ENCODE peak calls at places on chromosomes 5 and 9, in seven cellular contexts. S is DMS79; L is activated CD4-positive, CD25-positive, alpha-beta regulatory T cell; X is astrocyte of the hippocampus; V is transverse colon; C is glutamatergic neuron; O is OCI-LY7. T is an unnamed sample.

GRCh38 chr9:128374221-128374675 is 3.1 kb downstream of the URM1 start:
- DNase-seq in S (no peak), V (no peak), L (no peak), O (no peak), X (no peak), C (no peak), T (no peak)

GRCh38 chr9:129610473-129611301 is 10.2 kb downstream of the C9orf50 start:
- DNase-seq in V (peak; percentile 82), X (peak; percentile 86), C (peak; percentile 90), S (peak; percentile 19), O (peak; percentile 80), L (peak; percentile 53), T (no peak)

GRCh38 chr9:136342191-136343120 is 15.1 kb downstream of the GPSM1 start:
- DNase-seq in L (no peak), C (peak; percentile 87), O (peak; percentile 82), V (peak; percentile 87), S (no peak), X (peak; percentile 93), T (no peak)

GRCh38 chr5:78653969-78654368 is 5.4 kb upstream of the LHFPL2 start:
- DNase-seq in X (no peak), V (no peak), C (no peak), S (no peak), O (no peak), L (no peak), T (no peak)

GRCh38 chr5:148374693-148375360 is 8.9 kb upstream of the FBXO38 start:
- DNase-seq in L (no peak), V (peak; percentile 29), C (peak; percentile 19), X (peak; percentile 65), O (peak; percentile 41), S (no peak), T (peak; percentile 45)

GRCh38 chr9:81594415-81594814 is 94.9 kb downstream of the TLE1 start:
- DNase-seq in X (no peak), V (no peak), C (no peak), S (no peak), L (no peak), O (no peak), T (no peak)

GRCh38 chr9:137240321-137240840 is 706 bp upstream of the TUBB4B start:
- DNase-seq in C (peak; percentile 74), O (peak; percentile 74), L (peak; percentile 69), S (peak; percentile 31), V (peak; percentile 83), X (peak; percentile 90), T (no peak)

GRCh38 chr5:95241-95980 is 3.4 kb downstream of the PLEKHG4B start:
- DNase-seq in S (no peak), V (no peak), L (no peak), C (peak; percentile 7), O (no peak), X (no peak), T (no peak)

GRCh38 chr9:133237271-133237731 is 28.3 kb upstream of the OBP2B start:
- DNase-seq in C (no peak), L (no peak), S (peak; percentile 73), V (no peak), X (peak; percentile 70), O (no peak), T (no peak)

GRCh38 chr5:161546463-161547301 is at the start of gene GABRB2:
- DNase-seq in L (no peak), S (peak; percentile 15), C (peak; percentile 77), O (peak; percentile 84), X (peak; percentile 79), V (peak; percentile 61), T (no peak)

GRCh38 chr5:133882801-133883200 is 85.6 kb downstream of the C5orf15 start:
- DNase-seq in O (no peak), S (no peak), L (no peak), V (no peak), C (no peak), X (no peak), T (peak; percentile 99)

GRCh38 chr9:36870960-36871359 is 163.1 kb downstream of the PAX5 start:
- DNase-seq in O (no peak), X (no peak), C (no peak), L (no peak), V (peak; percentile 16), S (peak; percentile 96), T (no peak)

GRCh38 chr5:95808686-95809413 is 13.7 kb downstream of the GLRX start:
- DNase-seq in S (no peak), V (peak; percentile 82), X (no peak), L (peak; percentile 57), O (peak; percentile 97), C (peak; percentile 52), T (peak; percentile 97)

GRCh38 chr5:68898961-68899471 is 194.8 kb upstream of the SLC30A5 start:
- DNase-seq in C (peak; percentile 71), X (peak; percentile 55), S (no peak), V (no peak), L (no peak), O (no peak), T (no peak)

GRCh38 chr5:42641321-42642005 is 115.2 kb upstream of the CCDC152 start:
- DNase-seq in C (no peak), V (no peak), S (no peak), O (no peak), X (peak; percentile 7), L (no peak), T (no peak)

GRCh38 chr9:24434183-24434582 is 111.5 kb downstream of the IZUMO3 start:
- DNase-seq in S (no peak), V (no peak), C (no peak), L (no peak), O (no peak), X (no peak), T (no peak)

GRCh38 chr9:20618361-20618799 is 3.9 kb downstream of the MLLT3 start:
- DNase-seq in L (no peak), X (peak; percentile 60), O (no peak), V (peak; percentile 45), S (no peak), C (no peak), T (no peak)

GRCh38 chr9:129597355-129598088 is 23.4 kb downstream of the C9orf50 start:
- DNase-seq in C (peak; percentile 48), V (peak; percentile 62), S (no peak), X (peak; percentile 92), O (no peak), L (no peak), T (no peak)

GRCh38 chr5:102231693-102232619 is 64.1 kb downstream of the SLCO4C1 start:
- DNase-seq in L (no peak), X (no peak), O (no peak), V (no peak), S (no peak), C (no peak), T (peak; percentile 39)

GRCh38 chr9:135209852-135210251 is 122.4 kb downstream of the OLFM1 start:
- DNase-seq in O (no peak), C (no peak), L (no peak), S (no peak), V (no peak), X (no peak), T (no peak)

GRCh38 chr9:22452415-22453010 is 5.9 kb downstream of the DMRTA1 start:
- DNase-seq in C (peak; percentile 63), X (peak; percentile 66), O (peak; percentile 53), V (peak; percentile 54), S (no peak), L (no peak), T (peak; percentile 18)

GRCh38 chr5:176413255-176413565 is 3.1 kb downstream of the CLTB start:
- DNase-seq in C (no peak), O (no peak), S (no peak), L (no peak), V (no peak), X (peak; percentile 32), T (no peak)

GRCh38 chr9:97853844-97854695 is 1.0 kb downstream of the FOXE1 start:
- DNase-seq in O (peak; percentile 9), S (no peak), V (no peak), L (peak; percentile 15), X (peak; percentile 61), C (peak; percentile 80), T (no peak)

GRCh38 chr5:105905392-105905791 is 1765.3 kb downstream of the EFNA5 start:
- DNase-seq in V (no peak), S (no peak), O (no peak), L (no peak), X (no peak), C (no peak), T (no peak)

GRCh38 chr9:82604947-82605656 is 457.8 kb downstream of the RASEF start:
- DNase-seq in L (no peak), O (no peak), X (peak; percentile 47), V (no peak), C (no peak), S (no peak), T (no peak)

GRCh38 chr9:78023003-78023741 is 8.4 kb downstream of the GNAQ start:
- DNase-seq in O (no peak), C (no peak), L (no peak), V (no peak), X (peak; percentile 50), S (no peak), T (no peak)